ENCODE peak calls at places on chromosomes 11 and 22, in four cellular contexts. O is AG09309, G is aorta, E is SJSA1. N is an unnamed sample.

GRCh38 chr11:122468965-122469364 is 186.6 kb upstream of the UBASH3B start:
- DNase-seq in O (no peak), G (no peak), E (no peak), N (no peak)

GRCh38 chr11:117273550-117274289 is 17.4 kb upstream of the BACE1-AS start:
- DNase-seq in O (peak; percentile 52), G (no peak), E (peak; percentile 89), N (peak; percentile 47)

GRCh38 chr11:17387280-17387679 is 1.2 kb downstream of the KCNJ11 start:
- DNase-seq in O (no peak), G (no peak), E (no peak), N (no peak)

GRCh38 chr11:75667831-75668507 is 869 bp downstream of the MAP6 start:
- DNase-seq in O (no peak), G (peak; percentile 73), E (no peak), N (no peak)

GRCh38 chr11:118914178-118914918 is 11.4 kb downstream of the BCL9L start:
- DNase-seq in O (no peak), G (no peak), E (no peak), N (no peak)

GRCh38 chr22:37259540-37260029 is 15.5 kb upstream of the RAC2 start:
- DNase-seq in O (no peak), G (peak; percentile 44), E (no peak), N (no peak)

GRCh38 chr11:27860811-27861210 is 160.6 kb upstream of the BDNF start:
- DNase-seq in O (no peak), G (no peak), E (no peak), N (no peak)

GRCh38 chr22:35986085-35986484 is 42.5 kb downstream of the RBFOX2 start:
- DNase-seq in O (no peak), G (no peak), E (no peak), N (no peak)

GRCh38 chr11:119907122-119907933 is 178.3 kb upstream of the NECTIN1 start:
- DNase-seq in O (no peak), G (no peak), E (no peak), N (no peak)

GRCh38 chr22:47884200-47884599 is 1121.8 kb downstream of the TBC1D22A start:
- DNase-seq in O (no peak), G (no peak), E (no peak), N (no peak)
- H3K4me3 ChIP-seq in O (no peak overlapping the region), G (no peak overlapping the region), E (no peak overlapping the region), N (no peak overlapping the region)

GRCh38 chr22:24164243-24164642 is 17.0 kb upstream of the SUSD2 start:
- DNase-seq in O (no peak), G (no peak), E (no peak), N (no peak)
- H3K4me3 ChIP-seq in O (no peak overlapping the region), G (no peak overlapping the region), E (no peak overlapping the region), N (no peak overlapping the region)

GRCh38 chr11:57776577-57776976 is 15.0 kb downstream of the CTNND1 start:
- DNase-seq in O (no peak), G (no peak), E (no peak), N (no peak)
- H3K4me3 ChIP-seq in O (no peak overlapping the region), G (no peak overlapping the region), E (no peak overlapping the region), N (no peak overlapping the region)

GRCh38 chr22:42708393-42708792 is 12.3 kb downstream of the A4GALT start:
- DNase-seq in O (no peak), G (no peak), E (no peak), N (no peak)

GRCh38 chr22:42711281-42711731 is 9.4 kb downstream of the A4GALT start:
- DNase-seq in O (no peak), G (no peak), E (no peak), N (no peak)

GRCh38 chr22:42714768-42715430 is 5.8 kb downstream of the A4GALT start:
- DNase-seq in O (no peak), G (no peak), E (no peak), N (no peak)

GRCh38 chr22:42714308-42714707 is 6.4 kb downstream of the A4GALT start:
- DNase-seq in O (no peak), G (no peak), E (no peak), N (no peak)

GRCh38 chr22:42711895-42712837 is 8.5 kb downstream of the A4GALT start:
- DNase-seq in O (no peak), G (no peak), E (no peak), N (no peak)
- H3K4me3 ChIP-seq in O (no peak overlapping the region), G (no peak overlapping the region), E (no peak overlapping the region), N (no peak overlapping the region)

DNA sequence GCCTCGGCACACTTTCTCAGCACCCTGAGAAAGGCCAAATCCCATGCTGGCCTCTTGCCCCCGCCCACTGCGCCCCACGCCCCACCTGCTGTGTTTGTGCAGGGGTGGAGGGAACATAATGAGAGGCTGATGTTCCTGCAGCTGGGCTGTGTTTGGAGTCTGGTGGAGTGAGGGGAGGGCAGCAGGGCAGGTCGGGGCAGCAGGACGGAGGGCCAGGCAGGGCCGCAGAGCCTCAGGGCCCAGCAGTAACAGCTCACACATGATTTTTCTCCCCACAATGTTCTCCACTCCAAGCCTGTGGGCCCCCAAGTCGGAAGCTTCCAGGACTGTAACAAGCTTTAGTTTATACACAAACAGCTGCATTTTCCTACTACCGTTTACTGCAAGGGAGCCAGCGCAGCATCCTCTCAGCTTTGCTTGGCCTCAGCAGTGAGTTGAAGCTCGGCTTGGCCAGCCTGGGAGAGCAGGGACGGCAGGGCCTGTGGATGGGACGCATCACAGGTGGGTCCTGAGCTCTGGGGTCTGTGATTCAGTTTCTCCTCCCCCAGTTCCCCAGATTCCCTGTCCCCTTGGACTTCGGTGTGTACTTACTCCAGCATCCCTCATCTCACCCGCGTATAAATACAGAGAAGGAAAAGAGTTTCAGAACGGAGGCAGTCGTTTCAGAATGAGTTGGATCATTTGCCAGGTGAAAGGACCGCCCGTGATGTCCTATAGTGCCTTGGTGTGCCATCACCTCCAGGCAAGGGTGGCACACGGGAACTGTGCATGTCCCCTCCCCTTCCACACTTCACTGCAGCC is 50.9 kb downstream of the RPUSD4 start:
- DNase-seq in O (no peak), G (no peak), E (no peak), N (no peak)
- H3K4me3 ChIP-seq in O (no peak overlapping the region), G (no peak overlapping the region), E (no peak overlapping the region), N (no peak overlapping the region)

GRCh38 chr11:97247601-97248000 is 857.8 kb downstream of the JRKL start:
- DNase-seq in O (no peak), G (no peak), E (no peak), N (no peak)
- H3K4me3 ChIP-seq in O (no peak overlapping the region), G (no peak overlapping the region), E (no peak overlapping the region), N (no peak overlapping the region)

DNA sequence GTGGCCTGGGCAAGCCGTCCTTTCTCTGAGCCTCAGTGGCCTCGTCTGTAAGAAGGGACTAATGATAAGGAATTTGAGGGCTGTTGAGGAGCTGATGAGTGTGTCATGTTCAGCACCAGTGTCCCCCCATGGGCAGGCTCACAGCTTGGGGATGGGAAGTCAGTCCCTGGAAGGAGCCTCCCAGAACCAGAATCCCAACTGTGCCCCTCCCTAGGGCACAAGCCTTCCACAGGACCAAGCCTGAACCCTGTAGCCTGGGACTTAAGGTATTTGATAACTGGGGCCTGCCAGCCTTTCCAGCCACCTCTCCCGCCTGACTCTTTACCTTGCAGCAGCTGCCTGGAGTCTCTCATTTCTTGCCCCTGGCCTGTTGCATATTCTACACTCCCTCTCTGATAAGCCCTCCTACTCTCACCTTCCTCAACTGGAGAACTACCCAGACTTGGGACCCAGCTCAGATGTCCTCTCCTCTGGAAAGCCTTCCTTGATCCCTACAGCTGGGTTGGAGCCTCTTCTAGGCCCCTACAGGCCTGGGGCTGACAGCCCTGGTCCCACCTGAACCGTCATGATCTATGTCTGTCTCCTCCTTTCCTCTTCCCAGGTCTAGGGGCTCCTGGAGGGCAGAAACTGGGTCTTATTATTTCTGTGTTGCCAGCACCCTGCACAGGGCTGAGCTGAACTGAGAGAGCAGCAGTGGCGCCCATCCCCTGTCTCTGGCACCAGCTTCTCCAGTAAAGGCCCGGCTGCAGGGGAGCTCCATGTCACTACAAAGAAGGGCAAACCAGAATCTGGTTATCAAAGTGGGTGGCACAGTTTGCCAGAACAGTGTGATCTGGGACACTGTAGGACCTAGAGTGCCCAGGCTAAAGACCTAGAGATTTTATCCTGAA is 1.6 kb downstream of the P2RY2 start:
- DNase-seq in O (no peak), G (peak; percentile 28), E (no peak), N (no peak)
- H3K4me3 ChIP-seq in O (no peak overlapping the region), G (no peak overlapping the region), E (no peak overlapping the region), N (no peak overlapping the region)

GRCh38 chr11:282630-283360 is 4.6 kb downstream of the NLRP6 start:
- DNase-seq in O (no peak), G (no peak), E (no peak), N (no peak)
- H3K4me3 ChIP-seq in O (no peak overlapping the region), G (no peak overlapping the region), E (no peak overlapping the region), N (no peak overlapping the region)